ENCODE peak calls at places on chromosomes 11 and 22, in five cellular contexts. One of them, this sample, is unnamed.

GRCh38 chr11:113251281-113251680 is 63.1 kb upstream of the TTC12 start:
- DNase-seq in MM.1S: no peak
- DNase-seq in K562: no peak
- DNase-seq in Panc1: no peak
- DNase-seq in uterus: no peak
- DNase-seq in this sample: no peak

GRCh38 chr11:66619080-66619554 is 2.7 kb downstream of the RBM14 start:
- DNase-seq in MM.1S: peak
- DNase-seq in K562: no peak
- DNase-seq in Panc1: no peak
- DNase-seq in uterus: no peak
- DNase-seq in this sample: no peak

GRCh38 chr11:102981324-102981910 is 25.9 kb upstream of the MMP13 start:
- DNase-seq in MM.1S: peak
- DNase-seq in K562: no peak
- DNase-seq in Panc1: no peak
- DNase-seq in uterus: no peak
- DNase-seq in this sample: no peak

GRCh38 chr11:125236072-125236825 is 71.7 kb downstream of the PKNOX2 start:
- DNase-seq in MM.1S: no peak
- DNase-seq in K562: no peak
- DNase-seq in Panc1: no peak
- DNase-seq in uterus: no peak
- DNase-seq in this sample: no peak

GRCh38 chr11:45233804-45234170 is 52.4 kb downstream of the SYT13 start:
- DNase-seq in MM.1S: no peak
- DNase-seq in K562: no peak
- DNase-seq in Panc1: no peak
- DNase-seq in uterus: no peak
- DNase-seq in this sample: no peak

GRCh38 chr11:91776660-91777059 is 448.0 kb upstream of the FAT3 start:
- DNase-seq in MM.1S: no peak
- DNase-seq in K562: no peak
- DNase-seq in Panc1: no peak
- DNase-seq in uterus: no peak
- DNase-seq in this sample: no peak

GRCh38 chr11:86606849-86607481 is 65.5 kb downstream of the ME3 start:
- DNase-seq in MM.1S: no peak
- DNase-seq in K562: no peak
- DNase-seq in Panc1: no peak
- DNase-seq in uterus: no peak
- DNase-seq in this sample: no peak

GRCh38 chr11:71352748-71353147 is 95.4 kb downstream of the DHCR7 start:
- DNase-seq in MM.1S: no peak
- DNase-seq in K562: no peak
- DNase-seq in Panc1: no peak
- DNase-seq in uterus: no peak
- DNase-seq in this sample: no peak

GRCh38 chr11:15660496-15660895 is 545.8 kb downstream of the INSC start:
- DNase-seq in MM.1S: no peak
- DNase-seq in K562: no peak
- DNase-seq in Panc1: no peak
- DNase-seq in uterus: no peak
- DNase-seq in this sample: no peak

GRCh38 chr22:32841175-32841574 is 39.7 kb downstream of the TIMP3 start:
- DNase-seq in MM.1S: no peak
- DNase-seq in K562: no peak
- DNase-seq in Panc1: no peak
- DNase-seq in uterus: no peak
- DNase-seq in this sample: no peak

GRCh38 chr11:120964857-120965256 is 59.0 kb upstream of the TBCEL start:
- DNase-seq in MM.1S: no peak
- DNase-seq in K562: no peak
- DNase-seq in Panc1: no peak
- DNase-seq in uterus: no peak
- DNase-seq in this sample: no peak

GRCh38 chr11:17296852-17297559 is 20.5 kb downstream of the NUCB2 start:
- DNase-seq in MM.1S: no peak
- DNase-seq in K562: no peak
- DNase-seq in Panc1: no peak
- DNase-seq in uterus: no peak
- DNase-seq in this sample: no peak

GRCh38 chr22:19772673-19773469 is 12.3 kb downstream of the TBX1 start:
- DNase-seq in MM.1S: no peak
- DNase-seq in K562: peak
- DNase-seq in Panc1: no peak
- DNase-seq in uterus: no peak
- DNase-seq in this sample: no peak

GRCh38 chr11:74905326-74905725 is 43.6 kb downstream of the XRRA1 start:
- DNase-seq in MM.1S: no peak
- DNase-seq in K562: no peak
- DNase-seq in Panc1: no peak
- DNase-seq in uterus: no peak
- DNase-seq in this sample: no peak

GRCh38 chr11:62419560-62420342 is 918 bp downstream of the SCGB1A1 start:
- DNase-seq in MM.1S: no peak
- DNase-seq in K562: no peak
- DNase-seq in Panc1: no peak
- DNase-seq in uterus: no peak
- DNase-seq in this sample: no peak

GRCh38 chr22:44411226-44412135 is 86.6 kb downstream of the RTL6 start:
- DNase-seq in MM.1S: no peak
- DNase-seq in K562: no peak
- DNase-seq in Panc1: no peak
- DNase-seq in uterus: no peak
- DNase-seq in this sample: no peak

GRCh38 chr22:49290286-49290685 is 537.4 kb downstream of the BRD1 start:
- DNase-seq in MM.1S: no peak
- DNase-seq in K562: no peak
- DNase-seq in Panc1: no peak
- DNase-seq in uterus: no peak
- DNase-seq in this sample: no peak

GRCh38 chr11:116309446-116309845 is 463.3 kb downstream of the BUD13 start:
- DNase-seq in MM.1S: no peak
- DNase-seq in K562: no peak
- DNase-seq in Panc1: no peak
- DNase-seq in uterus: no peak
- DNase-seq in this sample: no peak

GRCh38 chr11:36116161-36116560 is 172.3 kb downstream of the LDLRAD3 start:
- DNase-seq in MM.1S: no peak
- DNase-seq in K562: no peak
- DNase-seq in Panc1: no peak
- DNase-seq in uterus: no peak
- DNase-seq in this sample: no peak

GRCh38 chr11:72000591-72000867 is 1.8 kb downstream of the IL18BP start:
- DNase-seq in MM.1S: no peak
- DNase-seq in K562: no peak
- DNase-seq in Panc1: no peak
- DNase-seq in uterus: peak
- DNase-seq in this sample: no peak

GRCh38 chr11:42311504-42311903 is 852.1 kb upstream of the LRRC4C start:
- DNase-seq in MM.1S: no peak
- DNase-seq in K562: no peak
- DNase-seq in Panc1: no peak
- DNase-seq in uterus: no peak
- DNase-seq in this sample: no peak

GRCh38 chr22:43066844-43067385 is 22.3 kb downstream of the TTLL1 start:
- DNase-seq in MM.1S: no peak
- DNase-seq in K562: no peak
- DNase-seq in Panc1: no peak
- DNase-seq in uterus: no peak
- DNase-seq in this sample: no peak

GRCh38 chr11:128336203-128336602 is 251.2 kb downstream of the ETS1 start:
- DNase-seq in MM.1S: no peak
- DNase-seq in K562: no peak
- DNase-seq in Panc1: peak
- DNase-seq in uterus: peak
- DNase-seq in this sample: no peak

GRCh38 chr11:58631378-58631777 is 8.9 kb downstream of the CNTF start:
- DNase-seq in MM.1S: no peak
- DNase-seq in K562: no peak
- DNase-seq in Panc1: no peak
- DNase-seq in uterus: no peak
- DNase-seq in this sample: no peak

GRCh38 chr22:31947296-31947695 is 3.0 kb downstream of the YWHAH start:
- DNase-seq in MM.1S: peak
- DNase-seq in K562: peak
- DNase-seq in Panc1: peak
- DNase-seq in uterus: no peak
- DNase-seq in this sample: no peak

GRCh38 chr22:48551061-48551460 is 1276.6 kb downstream of the BRD1 start:
- DNase-seq in MM.1S: no peak
- DNase-seq in K562: no peak
- DNase-seq in Panc1: no peak
- DNase-seq in uterus: no peak
- DNase-seq in this sample: no peak

GRCh38 chr11:117259417-117259816 is 26.9 kb downstream of the RNF214 start:
- DNase-seq in MM.1S: no peak
- DNase-seq in K562: no peak
- DNase-seq in Panc1: no peak
- DNase-seq in uterus: no peak
- DNase-seq in this sample: no peak

GRCh38 chr11:15568440-15568839 is 453.7 kb downstream of the INSC start:
- DNase-seq in MM.1S: no peak
- DNase-seq in K562: no peak
- DNase-seq in Panc1: no peak
- DNase-seq in uterus: no peak
- DNase-seq in this sample: no peak

GRCh38 chr11:21072517-21072916 is 403.1 kb downstream of the NELL1 start:
- DNase-seq in MM.1S: peak
- DNase-seq in K562: no peak
- DNase-seq in Panc1: no peak
- DNase-seq in uterus: no peak
- DNase-seq in this sample: no peak

GRCh38 chr22:30873086-30873650 is 95.4 kb downstream of the MORC2 start:
- DNase-seq in MM.1S: no peak
- DNase-seq in K562: no peak
- DNase-seq in Panc1: no peak
- DNase-seq in uterus: no peak
- DNase-seq in this sample: no peak

GRCh38 chr22:30873661-30874060 is 94.9 kb downstream of the MORC2 start:
- DNase-seq in MM.1S: no peak
- DNase-seq in K562: no peak
- DNase-seq in Panc1: no peak
- DNase-seq in uterus: no peak
- DNase-seq in this sample: no peak

GRCh38 chr22:30870451-30871345 is 97.9 kb downstream of the MORC2 start:
- DNase-seq in MM.1S: no peak
- DNase-seq in K562: no peak
- DNase-seq in Panc1: no peak
- DNase-seq in uterus: no peak
- DNase-seq in this sample: no peak

GRCh38 chr22:30871391-30872281 is 96.9 kb downstream of the MORC2 start:
- DNase-seq in MM.1S: no peak
- DNase-seq in K562: no peak
- DNase-seq in Panc1: no peak
- DNase-seq in uterus: no peak
- DNase-seq in this sample: peak

GRCh38 chr22:30872282-30873041 is 96.1 kb downstream of the MORC2 start:
- DNase-seq in MM.1S: no peak
- DNase-seq in K562: peak
- DNase-seq in Panc1: no peak
- DNase-seq in uterus: no peak
- DNase-seq in this sample: peak
- H3K27ac ChIP-seq in MM.1S: no peak
- H3K27ac ChIP-seq in K562: no peak
- H3K27ac ChIP-seq in Panc1: no peak
- H3K27ac ChIP-seq in uterus: no peak
- H3K27ac ChIP-seq in this sample: no peak

GRCh38 chr11:3046190-3046589 is 11.0 kb downstream of the CARS1 start:
- DNase-seq in MM.1S: no peak
- DNase-seq in K562: no peak
- DNase-seq in Panc1: no peak
- DNase-seq in uterus: no peak
- DNase-seq in this sample: no peak
- H3K27ac ChIP-seq in MM.1S: no peak
- H3K27ac ChIP-seq in K562: no peak
- H3K27ac ChIP-seq in Panc1: no peak
- H3K27ac ChIP-seq in uterus: no peak
- H3K27ac ChIP-seq in this sample: peak

GRCh38 chr22:46107753-46108563 is 42.4 kb upstream of the PPARA start:
- DNase-seq in MM.1S: no peak
- DNase-seq in K562: no peak
- DNase-seq in Panc1: no peak
- DNase-seq in uterus: peak
- DNase-seq in this sample: no peak

GRCh38 chr22:46104881-46105493 is 45.3 kb upstream of the PPARA start:
- DNase-seq in MM.1S: no peak
- DNase-seq in K562: no peak
- DNase-seq in Panc1: no peak
- DNase-seq in uterus: peak
- DNase-seq in this sample: no peak

GRCh38 chr22:46107089-46107664 is 43.1 kb upstream of the PPARA start:
- DNase-seq in MM.1S: no peak
- DNase-seq in K562: no peak
- DNase-seq in Panc1: no peak
- DNase-seq in uterus: peak
- DNase-seq in this sample: no peak

GRCh38 chr22:46105494-46106278 is 44.6 kb upstream of the PPARA start:
- DNase-seq in MM.1S: no peak
- DNase-seq in K562: no peak
- DNase-seq in Panc1: no peak
- DNase-seq in uterus: peak
- DNase-seq in this sample: no peak

DNA sequence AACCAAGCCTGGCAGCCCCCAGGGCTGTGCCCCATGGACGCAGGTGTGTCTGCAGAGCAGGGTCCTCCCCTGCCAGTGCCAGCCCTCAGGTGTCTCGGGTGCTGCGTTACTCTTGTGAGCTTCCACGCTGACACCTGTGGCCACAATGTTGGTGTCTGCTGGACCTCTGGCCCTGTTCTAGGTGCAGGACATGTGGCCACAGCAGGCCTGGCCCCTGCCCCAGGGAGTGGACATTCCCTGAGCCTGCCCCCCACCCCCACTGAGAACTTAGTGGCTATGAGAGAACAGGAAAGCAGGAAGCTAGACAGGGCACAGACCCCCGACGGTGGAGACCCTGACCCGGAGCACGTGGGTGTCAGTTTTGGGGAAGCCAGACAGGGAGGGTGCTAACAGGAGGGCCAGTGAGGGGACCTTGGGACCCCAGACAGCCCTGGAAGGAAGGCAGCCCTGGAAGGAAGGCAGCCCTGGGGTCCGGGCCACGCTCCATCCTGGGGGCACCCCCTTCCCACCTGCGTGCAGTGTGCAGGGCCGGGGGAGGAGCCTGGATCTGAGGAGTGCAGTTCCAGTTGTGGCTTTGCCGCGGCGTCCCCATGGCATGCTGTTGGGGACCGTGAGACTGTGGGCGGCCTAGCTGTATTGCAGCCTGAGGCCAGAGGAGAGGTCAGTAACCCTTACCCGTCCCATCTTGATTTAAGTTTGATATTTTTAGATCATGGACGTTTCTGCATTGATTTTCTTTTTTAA is 43.9 kb upstream of the PPARA start:
- DNase-seq in MM.1S: no peak
- DNase-seq in K562: no peak
- DNase-seq in Panc1: no peak
- DNase-seq in uterus: peak
- DNase-seq in this sample: no peak
- H3K27ac ChIP-seq in MM.1S: no peak
- H3K27ac ChIP-seq in K562: no peak
- H3K27ac ChIP-seq in Panc1: peak
- H3K27ac ChIP-seq in uterus: peak
- H3K27ac ChIP-seq in this sample: peak

GRCh38 chr22:29023172-29023796 is 38.3 kb downstream of the C22orf31 start:
- DNase-seq in MM.1S: no peak
- DNase-seq in K562: no peak
- DNase-seq in Panc1: no peak
- DNase-seq in uterus: no peak
- DNase-seq in this sample: no peak
- H3K27ac ChIP-seq in MM.1S: no peak
- H3K27ac ChIP-seq in K562: no peak
- H3K27ac ChIP-seq in Panc1: no peak
- H3K27ac ChIP-seq in uterus: peak
- H3K27ac ChIP-seq in this sample: no peak

This sample was measured in ascending aorta.